ENCODE peak calls at places on chromosomes 11 and 22, in five cellular contexts. Y is WTC11, M is HepG2, I is K562, C is HCT116. N is an unnamed sample.

GRCh38 chr11:69369945-69370344 is 76.0 kb downstream of the MYEOV start:
- DNase-seq in Y (no peak), C (no peak), M (no peak), I (no peak), N (no peak)

GRCh38 chr22:42320463-42321416 is 50.3 kb upstream of the TCF20 start:
- DNase-seq in M (no peak), Y (no peak), C (no peak), I (no peak), N (no peak)

GRCh38 chr11:20754957-20755356 is 85.6 kb downstream of the NELL1 start:
- DNase-seq in C (no peak), Y (peak), M (peak), I (no peak), N (peak)

GRCh38 chr22:48561676-48562075 is 1266.0 kb downstream of the BRD1 start:
- DNase-seq in M (no peak), Y (no peak), I (no peak), C (no peak), N (no peak)

GRCh38 chr22:47716890-47717615 is 954.6 kb downstream of the TBC1D22A start:
- DNase-seq in C (no peak), I (peak), Y (no peak), M (no peak), N (peak)

GRCh38 chr11:110318638-110319404 is 22.4 kb upstream of the RDX start:
- DNase-seq in Y (no peak), I (no peak), M (no peak), C (no peak), N (no peak)

GRCh38 chr22:32494971-32495370 is 20.4 kb downstream of the FBXO7 start:
- DNase-seq in C (no peak), M (no peak), Y (no peak), I (no peak), N (no peak)

GRCh38 chr22:49063040-49063329 is 764.7 kb downstream of the BRD1 start:
- DNase-seq in Y (no peak), I (no peak), M (no peak), C (no peak), N (no peak)

GRCh38 chr11:130897262-130898182 is 18.8 kb downstream of the SNX19 start:
- DNase-seq in I (no peak), M (no peak), Y (no peak), C (no peak), N (no peak)

GRCh38 chr11:27471067-27471587 is 1.5 kb downstream of the LGR4 start:
- DNase-seq in M (peak), C (no peak), Y (no peak), I (no peak), N (no peak)

GRCh38 chr11:10394229-10395100 is 60.6 kb upstream of the AMPD3 start:
- DNase-seq in M (peak), Y (no peak), C (no peak), I (no peak), N (no peak)

GRCh38 chr11:17387280-17387679 is 1.2 kb downstream of the KCNJ11 start:
- DNase-seq in M (no peak), C (no peak), Y (no peak), I (no peak), N (no peak)

GRCh38 chr11:7787239-7787638 is 9.5 kb downstream of the OR5P2 start:
- DNase-seq in I (no peak), Y (no peak), C (no peak), M (no peak), N (no peak)

GRCh38 chr11:61838921-61839320 is 10.8 kb downstream of the FADS2 start:
- DNase-seq in Y (no peak), C (no peak), M (no peak), I (no peak), N (no peak)

GRCh38 chr11:109644158-109644557 is 222.2 kb downstream of the C11orf87 start:
- DNase-seq in C (no peak), Y (no peak), I (no peak), M (no peak), N (no peak)

GRCh38 chr11:14809466-14809865 is 82.6 kb downstream of the CYP2R1 start:
- DNase-seq in C (no peak), Y (no peak), I (no peak), M (no peak), N (no peak)

GRCh38 chr22:17161991-17162390 is 2.9 kb upstream of the HDHD5 start:
- DNase-seq in M (no peak), I (no peak), C (no peak), Y (no peak), N (no peak)

GRCh38 chr11:68436985-68437926 is 23.3 kb upstream of the PPP6R3 start:
- DNase-seq in I (peak), M (no peak), C (no peak), Y (no peak), N (no peak)

GRCh38 chr11:117231637-117232021 is 244 bp downstream of the PCSK7 start:
- DNase-seq in C (no peak), M (no peak), I (peak), Y (no peak), N (no peak)

GRCh38 chr11:12123177-12123576 is 12.8 kb downstream of the MICAL2 start:
- DNase-seq in M (no peak), C (no peak), I (no peak), Y (no peak), N (no peak)

GRCh38 chr22:44535362-44536095 is 37.5 kb upstream of the RTL6 start:
- DNase-seq in M (no peak), I (no peak), Y (no peak), C (no peak), N (no peak)

GRCh38 chr22:44907765-44908737 is 101.8 kb downstream of the PHF21B start:
- DNase-seq in M (no peak), Y (no peak), C (no peak), I (no peak), N (no peak)

GRCh38 chr11:70029115-70029830 is 48.8 kb upstream of the ANO1 start:
- DNase-seq in M (no peak), C (no peak), I (no peak), Y (no peak), N (no peak)

GRCh38 chr11:16924826-16925494 is 89.3 kb downstream of the PLEKHA7 start:
- DNase-seq in C (peak), I (no peak), Y (peak), M (peak), N (no peak)

GRCh38 chr22:31046591-31047226 is 34.4 kb upstream of the SMTN start:
- DNase-seq in Y (peak), M (peak), C (no peak), I (peak), N (no peak)

GRCh38 chr22:27642104-27642800 is 159.3 kb downstream of the MN1 start:
- DNase-seq in C (no peak), M (peak), Y (no peak), I (no peak), N (no peak)
- TF ChIP-seq ATF3 in C (no peak), M (no peak), Y (no peak), I (no peak), N (no peak)

DNA sequence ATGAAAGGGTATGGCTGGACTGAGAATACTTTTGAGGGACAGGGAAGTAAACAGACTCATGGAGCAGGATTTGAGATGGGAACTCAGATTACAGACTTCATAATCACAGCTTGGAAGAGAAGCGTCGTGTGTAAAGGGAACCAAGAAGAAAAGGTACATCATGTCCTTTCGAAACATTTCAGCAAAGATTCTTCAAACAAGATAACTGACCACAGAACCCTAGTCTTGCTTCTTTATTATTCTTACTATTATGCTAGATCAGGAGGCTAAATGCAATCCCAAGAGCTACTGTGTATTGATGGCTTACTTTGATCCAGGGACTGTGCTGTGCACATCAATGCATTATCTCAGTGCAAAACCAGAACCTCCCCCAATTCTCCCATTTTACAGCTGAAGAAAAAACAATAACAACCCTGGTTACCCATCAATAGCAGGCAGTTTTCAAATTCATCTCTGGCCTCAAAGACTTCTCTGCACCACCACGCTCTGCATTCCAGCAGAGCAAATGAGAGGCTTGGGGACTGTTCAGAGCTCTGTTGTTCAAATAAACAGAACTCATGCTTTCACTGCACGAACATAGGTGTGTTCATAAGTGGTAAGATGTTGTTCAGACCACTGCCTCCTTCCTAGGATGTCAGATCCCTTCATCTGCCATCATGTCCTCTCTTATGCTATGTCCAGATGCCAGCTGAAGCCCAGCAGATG is 104.8 kb upstream of the NAV2 start:
- DNase-seq in Y (no peak), M (no peak), C (no peak), I (no peak), N (no peak)
- TF ChIP-seq ATF3 in Y (no peak), M (no peak), C (no peak), I (no peak), N (no peak)

GRCh38 chr11:1203505-1204271 is 19.2 kb upstream of the MUC5B start:
- DNase-seq in M (no peak), Y (peak), C (peak), I (peak), N (no peak)

GRCh38 chr11:1200611-1201191 is 22.2 kb upstream of the MUC5B start:
- DNase-seq in M (no peak), Y (peak), I (peak), C (no peak), N (no peak)

GRCh38 chr11:1201395-1202153 is 21.3 kb upstream of the MUC5B start:
- DNase-seq in Y (no peak), M (no peak), C (no peak), I (no peak), N (no peak)

GRCh38 chr11:1202776-1203504 is 19.9 kb upstream of the MUC5B start:
- DNase-seq in I (peak), M (peak), Y (peak), C (peak), N (peak)

GRCh38 chr11:1202154-1202775 is 20.6 kb upstream of the MUC5B start:
- DNase-seq in C (no peak), M (no peak), I (peak), Y (peak), N (no peak)
- TF ChIP-seq ATF3 in C (no peak), M (no peak), I (no peak), Y (no peak), N (no peak)

GRCh38 chr11:5291207-5291838 is 10.4 kb downstream of the OR51B4 start:
- DNase-seq in I (peak), M (peak), Y (no peak), C (peak), N (no peak)
- TF ChIP-seq ATF3 in I (no peak), M (no peak), Y (no peak), C (no peak), N (no peak)

GRCh38 chr22:28023774-28024173 is 104.7 kb upstream of the PITPNB start:
- DNase-seq in I (no peak), Y (no peak), M (no peak), C (no peak), N (no peak)

GRCh38 chr22:28021116-28021997 is 102.3 kb upstream of the PITPNB start:
- DNase-seq in C (no peak), Y (no peak), M (no peak), I (no peak), N (no peak)

GRCh38 chr22:28024422-28024888 is 105.4 kb upstream of the PITPNB start:
- DNase-seq in Y (no peak), M (no peak), I (no peak), C (no peak), N (no peak)

GRCh38 chr22:28021998-28022660 is 103.1 kb upstream of the PITPNB start:
- DNase-seq in M (no peak), Y (no peak), I (no peak), C (no peak), N (no peak)

DNA sequence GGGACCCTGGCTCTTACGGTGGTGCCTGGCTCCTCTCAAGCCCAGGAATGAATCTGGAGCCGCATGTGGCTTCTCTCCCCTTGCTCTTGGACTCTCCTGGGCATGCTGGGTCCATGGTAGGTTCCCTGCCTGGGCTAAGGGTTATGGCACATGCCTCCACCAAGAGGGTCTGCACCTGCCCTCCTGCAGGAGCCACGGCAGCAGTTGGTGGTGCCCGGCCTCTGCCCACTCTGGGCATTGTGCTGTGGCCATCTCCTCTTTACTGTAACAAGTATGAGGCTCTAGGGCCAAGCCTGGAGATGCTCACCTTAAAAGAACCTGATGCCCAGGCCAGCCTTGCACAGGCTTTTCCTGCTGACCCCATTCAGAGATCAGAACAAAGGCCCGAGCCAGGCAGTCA is 104.0 kb upstream of the PITPNB start:
- DNase-seq in C (no peak), Y (no peak), I (no peak), M (no peak), N (no peak)
- TF ChIP-seq ATF3 in C (no peak), Y (no peak), I (no peak), M (no peak), N (no peak)

DNA sequence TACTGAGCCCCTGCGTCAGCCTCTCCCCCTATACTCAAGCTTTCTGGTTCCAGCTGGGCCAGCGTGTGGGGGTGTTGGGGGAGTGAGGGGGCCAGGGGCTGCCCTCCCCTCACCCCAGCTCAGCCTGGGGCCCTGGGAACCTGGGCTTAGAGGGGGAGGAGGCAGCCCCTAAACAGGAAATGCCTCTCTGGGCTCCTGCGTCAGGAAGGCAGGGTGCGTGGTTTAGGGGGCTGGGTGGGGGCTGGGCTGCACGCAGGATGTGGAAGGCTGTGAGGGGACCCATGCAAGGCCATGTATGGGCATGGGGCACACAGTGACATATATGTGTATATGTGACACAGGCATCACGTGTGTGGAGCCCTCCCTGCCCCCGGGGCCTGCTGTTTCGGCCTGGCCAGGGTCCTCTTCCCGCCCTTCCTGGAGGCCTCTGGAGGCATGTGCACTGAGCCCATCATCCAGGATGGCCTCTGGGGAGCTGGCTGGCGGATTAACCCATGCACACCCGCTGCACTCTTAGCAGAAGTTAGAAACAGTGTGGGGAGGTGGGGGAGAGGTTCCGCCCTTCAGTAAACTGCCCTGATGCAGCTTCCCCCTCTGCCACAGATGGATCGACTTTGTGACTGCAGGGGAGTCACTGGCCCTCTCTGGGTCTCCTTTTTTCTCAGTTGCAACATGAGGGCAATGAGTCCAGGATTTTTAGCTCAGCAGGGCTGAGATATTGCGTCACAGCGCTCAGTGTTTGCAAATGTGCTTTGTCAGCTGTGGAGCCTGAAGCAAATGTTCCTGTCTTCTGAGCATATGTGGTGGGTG is 1.1 kb upstream of the CD248 start:
- DNase-seq in I (no peak), M (peak), C (no peak), Y (peak), N (no peak)
- TF ChIP-seq ATF3 in I (peak), M (peak), C (no peak), Y (no peak), N (no peak)

GRCh38 chr11:35486934-35487333 is 38.5 kb downstream of the PAMR1 start:
- DNase-seq in M (no peak), Y (no peak), C (no peak), I (no peak), N (no peak)

GRCh38 chr11:35487532-35488078 is 37.8 kb downstream of the PAMR1 start:
- DNase-seq in M (peak), C (peak), Y (peak), I (no peak), N (peak)

GRCh38 chr11:35494966-35495365 is 30.4 kb downstream of the PAMR1 start:
- DNase-seq in C (no peak), Y (no peak), I (no peak), M (no peak), N (no peak)

GRCh38 chr11:35488117-35488516 is 37.3 kb downstream of the PAMR1 start:
- DNase-seq in C (no peak), Y (no peak), I (no peak), M (no peak), N (no peak)

GRCh38 chr11:35491231-35491871 is 34.1 kb downstream of the PAMR1 start:
- DNase-seq in Y (no peak), C (no peak), I (no peak), M (no peak), N (no peak)
- TF ChIP-seq ATF3 in Y (no peak), C (no peak), I (no peak), M (no peak), N (no peak)